ENCODE peak calls at places on chromosome 19, in four cellular contexts. U is DND-41, T is IMR-90, K is neural progenitor cell. G is an unnamed sample.
A peak's percentile ranks its signal among the peaks of the same experiment; 100 is the strongest.

GRCh38 chr19:4023600-4024398 is 16.3 kb downstream of the PIAS4 start:
- DNase-seq in U (no peak), T (no peak), K (no peak), G (no peak)

GRCh38 chr19:18443406-18443805 is 5.5 kb upstream of the ISYNA1 start:
- DNase-seq in U (no peak), T (no peak), K (no peak), G (no peak)

GRCh38 chr19:2087621-2088100 is 8.5 kb downstream of the MOB3A start:
- DNase-seq in U (peak; percentile 56), T (no peak), K (no peak), G (no peak)

GRCh38 chr19:50252111-50252886 is 48.9 kb downstream of the MYH14 start:
- DNase-seq in U (peak; percentile 29), T (no peak), K (peak; percentile 27), G (peak; percentile 90)

GRCh38 chr19:48624791-48625723 is 5.8 kb downstream of the SPHK2 start:
- DNase-seq in U (peak; percentile 7), T (no peak), K (peak; percentile 59), G (peak; percentile 80)

GRCh38 chr19:41930926-41931592 is 2.8 kb upstream of the ERFL start:
- DNase-seq in U (no peak), T (no peak), K (peak; percentile 51), G (peak; percentile 87)

GRCh38 chr19:43594710-43595604 is 977 bp downstream of the IRGQ start:
- DNase-seq in U (peak; percentile 73), T (peak; percentile 69), K (peak; percentile 91), G (peak; percentile 92)

GRCh38 chr19:50573741-50574461 is 5.7 kb upstream of the LRRC4B start:
- DNase-seq in U (no peak), T (no peak), K (no peak), G (no peak)

GRCh38 chr19:38850976-38851621 is 1.3 kb upstream of the HNRNPL start:
- DNase-seq in U (peak; percentile 65), T (no peak), K (peak; percentile 80), G (no peak)

GRCh38 chr19:18876865-18877264 is 19.1 kb downstream of the CERS1 start:
- DNase-seq in U (no peak), T (no peak), K (no peak), G (no peak)

GRCh38 chr19:42295831-42296525 is 6.0 kb upstream of the PRR19 start:
- DNase-seq in U (peak; percentile 86), T (peak; percentile 41), K (peak; percentile 80), G (peak; percentile 98)

GRCh38 chr19:53898680-53899341 is 10.3 kb upstream of the CACNG7 start:
- DNase-seq in U (no peak), T (no peak), K (peak; percentile 98), G (peak; percentile 100)

GRCh38 chr19:5020368-5020767 is 51.5 kb downstream of the KDM4B start:
- DNase-seq in U (no peak), T (no peak), K (no peak), G (no peak)

GRCh38 chr19:41993612-41994483 is at the start of gene ATP1A3:
- DNase-seq in U (peak; percentile 85), T (peak; percentile 21), K (peak; percentile 93), G (peak; percentile 86)

GRCh38 chr19:55197531-55197930 is 11.8 kb downstream of the PTPRH start:
- DNase-seq in U (no peak), T (no peak), K (peak; percentile 39), G (no peak)

GRCh38 chr19:3441089-3441985 is 39.0 kb downstream of the SMIM24 start:
- DNase-seq in U (no peak), T (no peak), K (no peak), G (peak; percentile 62)

GRCh38 chr19:14407889-14408640 is 11.1 kb downstream of the DDX39A start:
- DNase-seq in U (no peak), T (no peak), K (no peak), G (no peak)

GRCh38 chr19:5090780-5091575 is 122.1 kb downstream of the KDM4B start:
- DNase-seq in U (peak; percentile 14), T (peak; percentile 15), K (peak; percentile 73), G (no peak)

GRCh38 chr19:42126565-42126964 is 5.7 kb downstream of the POU2F2 start:
- DNase-seq in U (no peak), T (no peak), K (no peak), G (no peak)

GRCh38 chr19:29263305-29264080 is 50.5 kb upstream of the UQCRFS1 start:
- DNase-seq in U (peak; percentile 57), T (peak; percentile 17), K (peak; percentile 78), G (peak; percentile 92)

GRCh38 chr19:36125557-36125956 is 10.3 kb downstream of the TBCB start:
- DNase-seq in U (no peak), T (no peak), K (no peak), G (no peak)

GRCh38 chr19:11380653-11381534 is 3.2 kb downstream of the EPOR start:
- DNase-seq in U (peak; percentile 97), T (peak; percentile 93), K (peak; percentile 98), G (peak; percentile 99)
- H3K4me1 ChIP-seq in U (peaks cover 50% of the 10 kb centered on the region), T (peaks cover 20% of the 10 kb centered on the region), K (no peaks in the 10 kb centered on the region), G (no peaks in the 10 kb centered on the region)

DNA sequence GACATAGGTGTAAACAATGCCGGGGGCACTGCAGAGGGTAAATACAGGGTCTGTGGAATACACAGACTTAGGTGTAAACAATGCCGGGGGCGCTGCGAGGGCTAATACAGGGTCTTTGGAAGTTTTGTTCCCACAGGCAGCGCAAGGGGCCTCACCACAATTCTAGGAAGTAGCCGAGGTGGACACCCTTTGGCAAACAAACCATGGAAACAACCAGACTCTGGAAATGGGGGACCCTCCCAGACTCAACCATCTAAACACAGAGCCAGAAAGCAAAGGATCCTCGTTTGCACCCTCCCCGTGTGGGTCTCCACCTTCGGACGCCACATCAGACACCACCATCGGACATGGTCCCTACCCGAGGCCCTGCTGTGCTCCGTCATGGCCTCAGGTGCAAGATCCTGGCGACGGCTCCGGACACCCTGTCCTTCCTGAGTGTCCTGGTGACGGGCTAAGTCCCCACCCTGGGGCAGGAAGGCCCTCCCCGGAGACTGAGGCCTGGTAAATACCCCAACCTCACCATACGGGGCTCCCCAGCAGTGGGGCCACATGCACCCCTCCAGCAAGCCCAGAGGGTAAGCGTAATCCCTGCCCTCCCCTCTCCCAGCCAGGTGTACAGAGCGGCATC is 16.7 kb upstream of the PLPP2 start:
- DNase-seq in U (no peak), T (no peak), K (no peak), G (no peak)
- H3K27ac ChIP-seq in U (no peak overlapping the region), T (no peak overlapping the region), K (no peak overlapping the region), G (no peak overlapping the region)

GRCh38 chr19:45446944-45447343 is 20.9 kb upstream of the FOSB start:
- DNase-seq in U (no peak), T (no peak), K (no peak), G (no peak)
- H3K9ac ChIP-seq in U (no peak overlapping the region), T (no peak overlapping the region), K (no peak overlapping the region), G (no peak overlapping the region)

DNA sequence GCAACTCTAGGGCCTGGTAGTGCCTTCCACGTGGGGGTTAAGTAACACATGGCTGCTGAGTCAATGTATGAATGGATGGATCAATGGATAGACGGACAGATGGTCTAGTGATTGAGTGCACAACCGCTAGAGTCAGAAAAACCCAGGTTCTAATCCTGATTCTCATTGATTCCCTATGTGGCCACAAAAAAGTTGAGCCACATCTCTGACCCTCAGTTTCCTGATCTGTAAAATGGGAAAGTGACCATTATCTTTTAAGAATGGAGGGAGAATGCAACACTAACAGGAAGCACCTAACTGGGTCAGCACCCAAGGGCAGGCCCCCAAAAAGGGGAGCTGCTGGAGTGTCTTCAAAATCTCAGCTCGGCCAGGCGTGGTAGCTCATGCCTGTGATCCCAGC is 2.6 kb downstream of the SMIM7 start:
- DNase-seq in U (no peak), T (no peak), K (no peak), G (no peak)
- H3K4me1 ChIP-seq in U (peaks cover 38% of the 10 kb centered on the region), T (no peaks in the 10 kb centered on the region), K (peaks cover 5% of the 10 kb centered on the region), G (no peaks in the 10 kb centered on the region)

DNA sequence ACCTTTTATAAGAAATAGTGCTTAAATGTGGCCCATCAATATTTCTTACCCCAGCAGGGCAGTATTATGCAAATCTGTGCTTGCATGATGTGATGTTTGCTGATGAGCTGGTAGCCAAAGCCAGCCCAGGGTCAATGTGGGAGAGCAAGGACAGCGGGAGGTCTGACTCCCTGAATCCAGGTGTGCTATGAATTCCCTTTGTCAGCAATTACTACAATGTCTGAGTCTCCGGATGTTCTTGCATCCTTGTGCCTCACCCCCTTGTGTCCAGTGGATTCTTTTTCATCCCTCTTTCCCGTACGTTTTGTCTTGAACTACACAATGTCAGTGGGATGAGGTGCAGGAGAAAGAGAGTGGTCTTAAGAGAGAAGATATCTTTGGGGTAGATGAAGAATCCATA is 53.3 kb upstream of the TSHZ3 start:
- DNase-seq in U (no peak), T (no peak), K (no peak), G (no peak)
- H3K27ac ChIP-seq in U (no peak overlapping the region), T (no peak overlapping the region), K (no peak overlapping the region), G (no peak overlapping the region)

DNA sequence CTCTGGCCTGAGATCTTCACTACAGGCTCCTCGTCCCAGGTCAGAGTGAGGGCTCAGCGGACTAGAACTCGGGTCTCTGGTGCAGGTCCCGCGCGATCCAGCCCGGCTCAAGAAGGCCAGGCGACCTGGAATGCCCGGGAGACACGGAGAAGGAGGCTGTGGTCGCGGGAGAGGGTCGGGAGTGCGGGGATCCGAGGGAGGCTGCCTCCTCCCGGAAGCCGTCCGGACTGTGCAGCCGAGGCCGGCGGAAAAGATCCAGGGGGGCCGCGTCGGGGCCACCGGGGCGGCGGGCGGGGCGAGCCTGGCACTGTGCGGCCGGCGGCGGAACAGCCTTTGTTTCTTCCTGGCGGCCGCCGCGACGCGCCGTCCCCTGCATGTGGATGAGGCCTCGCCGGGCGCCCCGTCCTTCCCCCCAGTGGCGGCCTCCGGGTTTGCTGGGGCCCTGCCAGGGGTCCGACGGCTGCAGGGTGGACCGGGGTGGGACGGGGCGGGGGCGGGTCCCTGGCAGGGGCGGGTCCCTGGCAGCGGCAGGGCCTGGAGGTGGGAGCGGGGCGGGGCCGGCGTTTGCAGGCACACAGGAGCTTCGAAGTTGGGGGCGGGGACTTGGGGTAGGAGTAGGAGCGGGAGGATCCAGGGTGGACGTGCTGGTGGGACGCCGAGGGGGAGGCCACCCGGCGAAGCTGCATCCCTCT is 1.0 kb upstream of the SLC7A10 start:
- DNase-seq in U (no peak), T (no peak), K (peak; percentile 76), G (peak; percentile 93)
- H3K9ac ChIP-seq in U (no peak overlapping the region), T (no peak overlapping the region), K (no peak overlapping the region), G (no peak overlapping the region)

DNA sequence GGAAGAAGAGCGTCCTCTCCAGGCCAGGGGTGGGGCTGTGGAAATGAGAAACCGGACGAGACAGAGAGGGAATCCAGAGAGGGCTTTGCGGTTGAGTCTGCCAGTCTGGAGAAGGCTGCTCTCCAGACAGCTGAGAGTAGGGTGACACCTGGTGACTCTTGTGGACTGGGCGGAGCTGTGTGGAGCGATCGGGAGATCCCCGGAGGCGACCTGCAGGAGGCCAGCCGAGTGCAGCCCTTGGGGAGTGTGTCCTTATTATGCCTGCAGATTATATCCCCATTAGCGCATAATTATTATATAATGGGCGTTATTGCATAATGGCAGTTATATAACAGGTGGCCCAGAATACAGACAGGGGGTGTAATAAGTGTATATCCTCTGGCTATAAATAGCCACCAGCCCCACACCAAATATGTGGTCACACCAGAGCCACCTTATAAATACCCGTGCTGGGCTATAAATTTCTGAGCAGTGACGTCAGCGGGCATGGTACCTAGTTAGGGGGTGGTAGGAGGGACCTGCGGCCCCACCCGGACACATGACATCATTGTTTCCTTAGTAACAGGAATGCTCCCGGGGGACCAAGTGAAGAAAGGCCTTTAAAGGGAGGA is 41.2 kb downstream of the NFIX start:
- DNase-seq in U (no peak), T (peak; percentile 29), K (no peak), G (peak; percentile 58)
- H3K4me1 ChIP-seq in U (no peaks in the 10 kb centered on the region), T (peaks cover 55% of the 10 kb centered on the region), K (peaks cover 11% of the 10 kb centered on the region), G (no peaks in the 10 kb centered on the region)